ENCODE peak calls at places on chromosomes 6 and 20, in seven cellular contexts. R, E, V, Q, A, M and O are unnamed samples.

GRCh38 chr6:21111399-21111725 is 482.2 kb upstream of the SOX4 start:
- DNase-seq in R (peak), E (no peak), V (peak), Q (no peak), A (no peak), M (no peak), O (peak)

GRCh38 chr6:105886812-105887513 is 199.2 kb upstream of the PRDM1 start:
- DNase-seq in R (no peak), E (no peak), V (no peak), Q (no peak), A (no peak), M (no peak), O (no peak)

GRCh38 chr6:31407699-31408098 is 4.3 kb downstream of the MICA start:
- DNase-seq in R (no peak), E (no peak), V (no peak), Q (no peak), A (no peak), M (no peak), O (no peak)

GRCh38 chr6:159919011-159919511 is 28.3 kb downstream of the MAS1 start:
- DNase-seq in R (no peak), E (no peak), V (no peak), Q (no peak), A (no peak), M (no peak), O (no peak)

GRCh38 chr6:125094563-125094962 is 59.0 kb upstream of the TPD52L1 start:
- DNase-seq in R (no peak), E (no peak), V (no peak), Q (no peak), A (no peak), M (no peak), O (no peak)

GRCh38 chr6:124870611-124871201 is 91.5 kb upstream of the RNF217 start:
- DNase-seq in R (peak), E (peak), V (peak), Q (no peak), A (no peak), M (peak), O (no peak)

GRCh38 chr6:169167581-169168301 is 85.9 kb downstream of the THBS2 start:
- DNase-seq in R (peak), E (no peak), V (no peak), Q (no peak), A (no peak), M (peak), O (no peak)

GRCh38 chr20:24665196-24665595 is 195.8 kb downstream of the SYNDIG1 start:
- DNase-seq in R (no peak), E (no peak), V (no peak), Q (no peak), A (no peak), M (no peak), O (no peak)

GRCh38 chr6:42047790-42048405 is 2.4 kb upstream of the TAF8 start:
- DNase-seq in R (no peak), E (no peak), V (no peak), Q (no peak), A (no peak), M (peak), O (no peak)

GRCh38 chr6:168773788-168774187 is 332.8 kb downstream of the SMOC2 start:
- DNase-seq in R (no peak), E (no peak), V (no peak), Q (no peak), A (no peak), M (no peak), O (no peak)

GRCh38 chr6:6599468-6599873 is 11.0 kb downstream of the LY86 start:
- DNase-seq in R (no peak), E (no peak), V (no peak), Q (no peak), A (no peak), M (no peak), O (peak)

GRCh38 chr6:3022765-3023662 is 23.3 kb downstream of the NQO2 start:
- DNase-seq in R (no peak), E (peak), V (no peak), Q (no peak), A (no peak), M (no peak), O (no peak)

GRCh38 chr6:89360415-89360999 is 8.0 kb upstream of the UBE2J1 start:
- DNase-seq in R (no peak), E (no peak), V (no peak), Q (no peak), A (no peak), M (no peak), O (no peak)

GRCh38 chr6:168606722-168607121 is 165.7 kb downstream of the SMOC2 start:
- DNase-seq in R (no peak), E (no peak), V (no peak), Q (no peak), A (no peak), M (no peak), O (no peak)

GRCh38 chr20:50121858-50122271 is 8.9 kb upstream of the UBE2V1 start:
- DNase-seq in R (no peak), E (no peak), V (no peak), Q (no peak), A (no peak), M (peak), O (peak)

DNA sequence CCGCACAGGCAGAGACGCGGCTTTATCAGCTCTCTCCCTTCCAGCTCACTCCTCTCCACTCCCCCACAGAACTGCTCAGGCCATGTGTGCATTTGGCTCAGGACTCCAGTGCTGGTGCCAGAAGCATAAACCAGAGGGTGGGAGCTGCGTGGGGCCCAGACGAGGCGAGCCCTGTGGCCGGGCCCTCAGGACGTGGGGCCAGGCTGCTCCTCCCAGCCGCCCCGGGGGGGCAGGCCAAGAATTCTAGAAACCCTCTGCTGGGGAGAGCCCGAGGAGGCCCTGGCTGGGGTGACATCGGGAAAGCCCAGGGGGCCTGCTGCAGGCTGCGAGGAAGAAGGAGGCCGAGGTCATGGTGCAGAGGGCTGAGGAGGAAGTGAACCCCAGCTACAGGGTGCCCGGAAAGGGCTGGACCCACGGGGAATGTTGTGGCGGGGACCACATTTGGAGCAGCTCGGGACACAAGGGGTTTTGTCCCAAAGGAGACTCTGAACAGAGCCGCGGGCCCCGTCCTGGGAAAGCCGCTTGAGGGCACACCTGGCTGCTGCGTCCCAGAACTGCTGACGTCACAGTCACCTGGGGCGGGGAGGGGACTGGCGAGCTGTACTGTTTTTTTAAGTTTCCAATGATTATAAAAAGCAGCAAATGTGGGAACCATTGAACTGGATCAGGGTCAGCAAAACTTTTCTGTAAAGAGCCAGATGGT is 107.1 kb downstream of the BANF2 start:
- DNase-seq in R (no peak), E (peak), V (no peak), Q (no peak), A (no peak), M (peak), O (no peak)
- TF ChIP-seq JUND in R (no peak), E (no peak), V (no peak), Q (no peak), A (no peak), M (no peak), O (no peak)

GRCh38 chr20:15594296-15594695 is 979.0 kb downstream of the KIF16B start:
- DNase-seq in R (no peak), E (no peak), V (no peak), Q (no peak), A (no peak), M (no peak), O (no peak)
- TF ChIP-seq JUND in R (no peak), E (no peak), V (no peak), Q (no peak), A (no peak), M (no peak), O (no peak)

DNA sequence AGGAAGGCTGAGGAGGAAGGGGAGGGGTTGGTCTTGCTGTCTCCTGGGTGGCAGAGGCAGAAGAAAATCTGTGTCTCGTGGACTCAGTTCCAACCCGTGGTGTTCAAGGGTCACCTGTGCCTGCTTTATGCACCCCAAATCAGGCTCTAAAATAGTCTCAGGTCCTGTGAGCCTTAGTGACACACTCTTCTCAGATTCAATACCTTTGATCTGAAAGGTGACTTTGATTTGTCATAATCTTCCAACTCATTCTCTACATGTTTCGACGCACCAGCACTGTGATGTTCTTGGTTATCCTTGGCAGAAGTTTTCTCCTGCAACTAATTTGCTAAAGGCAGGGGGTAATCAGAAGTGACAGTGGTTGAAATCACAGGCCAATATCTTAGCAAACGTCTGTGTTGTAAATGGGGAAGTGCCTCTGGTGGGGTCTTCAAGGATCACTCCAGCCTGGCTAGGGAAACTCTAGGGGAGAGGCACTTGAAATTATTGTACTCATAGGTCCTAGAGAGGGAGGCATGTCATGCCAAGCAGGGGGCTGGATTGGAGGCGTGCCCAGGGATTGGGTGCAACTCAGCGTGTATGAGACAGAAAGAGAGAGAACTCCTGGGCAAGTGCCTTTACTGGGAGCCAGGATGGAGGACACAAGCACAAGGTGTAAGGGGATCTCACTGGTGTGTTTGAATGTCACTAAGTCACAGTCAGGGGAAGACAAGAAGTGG is 19.0 kb upstream of the PRND start:
- DNase-seq in R (no peak), E (no peak), V (no peak), Q (no peak), A (no peak), M (no peak), O (no peak)
- TF ChIP-seq JUND in R (no peak), E (no peak), V (no peak), Q (no peak), A (no peak), M (no peak), O (no peak)

GRCh38 chr6:35731736-35732532 is 4.9 kb upstream of the ARMC12 start:
- DNase-seq in R (no peak), E (peak), V (peak), Q (peak), A (no peak), M (peak), O (peak)

GRCh38 chr6:35735452-35735851 is 1.4 kb upstream of the ARMC12 start:
- DNase-seq in R (no peak), E (no peak), V (no peak), Q (no peak), A (no peak), M (no peak), O (no peak)

GRCh38 chr6:35730745-35731413 is 6.0 kb upstream of the ARMC12 start:
- DNase-seq in R (no peak), E (no peak), V (no peak), Q (no peak), A (no peak), M (no peak), O (no peak)

GRCh38 chr6:35731414-35731735 is 5.5 kb upstream of the ARMC12 start:
- DNase-seq in R (no peak), E (peak), V (peak), Q (peak), A (no peak), M (peak), O (peak)

GRCh38 chr6:35733633-35734032 is 3.2 kb upstream of the ARMC12 start:
- DNase-seq in R (no peak), E (no peak), V (no peak), Q (no peak), A (no peak), M (no peak), O (no peak)
- TF ChIP-seq JUND in R (no peak), E (no peak), V (no peak), Q (no peak), A (no peak), M (no peak), O (no peak)

GRCh38 chr6:25351485-25351884 is 72.3 kb downstream of the CARMIL1 start:
- DNase-seq in R (no peak), E (no peak), V (no peak), Q (no peak), A (no peak), M (no peak), O (no peak)

GRCh38 chr6:25350593-25350992 is 71.4 kb downstream of the CARMIL1 start:
- DNase-seq in R (no peak), E (no peak), V (no peak), Q (no peak), A (no peak), M (no peak), O (no peak)

GRCh38 chr6:25359191-25359861 is 80.2 kb downstream of the CARMIL1 start:
- DNase-seq in R (no peak), E (no peak), V (no peak), Q (no peak), A (no peak), M (no peak), O (no peak)

GRCh38 chr6:25352265-25352664 is 73.1 kb downstream of the CARMIL1 start:
- DNase-seq in R (no peak), E (no peak), V (no peak), Q (no peak), A (no peak), M (no peak), O (no peak)

GRCh38 chr6:25354078-25354940 is 75.1 kb downstream of the CARMIL1 start:
- DNase-seq in R (no peak), E (no peak), V (no peak), Q (no peak), A (no peak), M (no peak), O (no peak)
- TF ChIP-seq JUND in R (no peak), E (no peak), V (no peak), Q (no peak), A (no peak), M (no peak), O (no peak)

GRCh38 chr20:34514897-34515483 is 1.2 kb upstream of the DYNLRB1 start:
- DNase-seq in R (no peak), E (no peak), V (no peak), Q (no peak), A (no peak), M (no peak), O (no peak)

GRCh38 chr20:34510575-34510974 is 5.6 kb upstream of the DYNLRB1 start:
- DNase-seq in R (no peak), E (no peak), V (no peak), Q (no peak), A (no peak), M (no peak), O (no peak)

GRCh38 chr20:34512955-34513419 is 3.2 kb upstream of the DYNLRB1 start:
- DNase-seq in R (no peak), E (no peak), V (no peak), Q (no peak), A (no peak), M (no peak), O (no peak)

GRCh38 chr20:34512266-34512954 is 3.8 kb upstream of the DYNLRB1 start:
- DNase-seq in R (no peak), E (no peak), V (peak), Q (no peak), A (no peak), M (no peak), O (no peak)

DNA sequence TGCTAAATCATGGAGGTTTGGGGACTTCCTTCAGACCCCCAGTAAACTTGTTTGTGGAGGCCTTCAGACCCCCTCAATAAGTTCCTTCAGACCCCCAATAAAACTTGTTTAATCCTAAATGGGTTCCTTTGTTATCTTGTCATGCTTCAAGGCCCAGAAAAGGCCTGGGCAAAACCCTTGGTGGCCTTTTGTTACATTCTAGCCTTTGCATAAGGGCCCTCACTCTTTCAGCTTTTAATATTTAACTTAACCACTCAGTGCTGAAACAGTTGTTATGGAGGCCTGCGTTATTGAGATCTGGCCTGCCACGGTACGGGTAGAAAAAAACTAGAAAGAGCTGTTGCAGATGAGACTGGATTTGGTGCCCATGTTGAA is 4.3 kb upstream of the DYNLRB1 start:
- DNase-seq in R (no peak), E (no peak), V (peak), Q (no peak), A (no peak), M (no peak), O (no peak)
- TF ChIP-seq JUND in R (no peak), E (no peak), V (no peak), Q (no peak), A (no peak), M (no peak), O (no peak)

DNA sequence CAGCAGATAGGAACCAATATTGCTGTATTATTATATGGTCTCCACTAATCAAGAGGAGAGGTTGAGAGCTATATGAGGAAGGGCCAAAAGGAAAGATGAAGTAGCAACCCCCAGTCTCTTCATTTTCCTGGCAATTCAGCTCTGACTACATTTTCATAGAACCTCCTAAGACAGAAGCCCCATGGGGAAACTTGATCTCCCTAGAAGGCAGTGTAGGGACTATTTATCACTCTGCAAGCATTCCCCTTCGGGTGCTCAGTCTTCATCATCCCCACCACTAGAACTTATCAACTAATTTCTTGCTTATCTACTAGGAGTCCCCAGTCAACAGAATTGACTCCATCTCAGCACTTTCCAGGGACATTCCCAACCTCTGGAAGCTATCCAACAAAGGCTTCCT is 25.5 kb upstream of the ITCH start:
- DNase-seq in R (no peak), E (no peak), V (no peak), Q (no peak), A (no peak), M (no peak), O (no peak)
- TF ChIP-seq JUND in R (no peak), E (no peak), V (no peak), Q (no peak), A (no peak), M (no peak), O (no peak)

DNA sequence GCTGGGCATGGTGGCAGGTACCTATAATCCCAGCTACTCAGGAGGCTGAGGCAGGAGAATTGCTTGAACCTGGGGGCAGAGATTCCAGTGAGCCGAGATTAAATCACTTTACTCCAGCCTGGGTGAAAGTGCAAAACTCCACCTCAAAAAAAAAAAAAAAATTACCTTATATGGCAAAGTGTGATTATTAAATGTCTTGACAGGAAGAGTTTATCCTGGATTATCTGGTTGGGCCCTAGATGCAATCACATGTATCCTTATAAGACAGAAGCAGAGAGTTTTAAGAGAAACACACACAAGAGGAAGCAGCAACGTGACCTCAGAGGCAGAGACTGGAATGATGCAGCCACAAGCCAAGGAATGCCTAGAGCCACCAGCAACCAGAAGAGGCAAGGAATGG is 11.0 kb downstream of the ADA start:
- DNase-seq in R (no peak), E (no peak), V (no peak), Q (no peak), A (no peak), M (no peak), O (no peak)
- TF ChIP-seq JUND in R (no peak), E (no peak), V (no peak), Q (no peak), A (no peak), M (no peak), O (no peak)

DNA sequence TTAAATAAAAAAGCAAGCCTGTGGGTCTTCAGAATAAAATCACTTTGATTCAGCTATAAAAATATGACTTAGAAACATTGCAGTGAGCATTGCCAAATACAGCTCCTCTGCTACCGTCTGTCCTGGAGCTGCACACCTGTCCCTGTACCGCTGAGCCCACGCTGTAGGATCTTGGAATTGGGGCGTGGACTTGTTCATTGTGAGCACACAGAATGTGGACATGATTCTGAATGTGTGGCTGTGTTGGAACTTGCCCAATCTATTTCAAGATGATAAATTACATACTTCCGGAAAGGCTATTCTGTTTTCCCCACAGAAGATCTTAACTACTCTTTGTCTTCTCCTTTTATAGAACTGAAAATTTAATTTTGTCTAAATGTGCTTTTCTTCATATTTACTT is 107.3 kb downstream of the UST start:
- DNase-seq in R (no peak), E (no peak), V (no peak), Q (no peak), A (no peak), M (no peak), O (no peak)
- TF ChIP-seq JUND in R (no peak), E (no peak), V (no peak), Q (no peak), A (no peak), M (no peak), O (no peak)

GRCh38 chr20:63090682-63091571 is 84.2 kb upstream of the BHLHE23 start:
- DNase-seq in R (no peak), E (no peak), V (no peak), Q (no peak), A (no peak), M (no peak), O (no peak)
- TF ChIP-seq JUND in R (no peak), E (no peak), V (no peak), Q (no peak), A (no peak), M (no peak), O (no peak)